ENCODE peak calls at places on chromosomes 3 and 15, in nine cellular contexts. A is adipocyte; I is neural progenitor cell; F is mesendoderm; E is heart right ventricle; X is natural killer cell treated with Interleukin-12 subunit alpha and Interleukin-12 subunit beta and Interleukin-15 and Interleukin-18, amount 100 ng/mL, for 72 hours; N is activated naive CD8-positive, alpha-beta T cell treated with anti-CD3 and anti-CD28 coated beads, Interleukin-2, amount 50 U/mL, for 24 hours; G is GM12892; V is activated gamma-delta T cell. P is an unnamed sample.

GRCh38 chr3:152353578-152353977 is 84.8 kb downstream of the MBNL1 start:
- DNase-seq in A (no peak), I (no peak), F (no peak), E (no peak), X (no peak), N (no peak), G (no peak), V (no peak), P (no peak)

GRCh38 chr3:98525494-98525893 is 2.8 kb upstream of the CLDND1 start:
- DNase-seq in A (no peak), I (no peak), F (no peak), E (no peak), X (no peak), N (no peak), G (no peak), V (no peak), P (no peak)

GRCh38 chr15:36914466-36914865 is 185.9 kb downstream of the MEIS2 start:
- DNase-seq in A (no peak), I (no peak), F (no peak), E (no peak), X (no peak), N (no peak), G (no peak), V (no peak), P (no peak)

GRCh38 chr3:141457624-141458236 is 29.1 kb upstream of the RASA2 start:
- DNase-seq in A (no peak), I (no peak), F (no peak), E (no peak), X (no peak), N (no peak), G (no peak), V (no peak), P (no peak)

GRCh38 chr15:59296181-59296617 is 76.5 kb downstream of the MYO1E start:
- DNase-seq in A (peak), I (no peak), F (no peak), E (no peak), X (no peak), N (no peak), G (no peak), V (no peak), P (no peak)

GRCh38 chr15:94229591-94230365 is 1.6 kb upstream of the MCTP2 start:
- DNase-seq in A (no peak), I (no peak), F (no peak), E (no peak), X (peak), N (peak), G (no peak), V (no peak), P (no peak)

GRCh38 chr15:31235298-31236183 is 91.1 kb upstream of the KLF13 start:
- DNase-seq in A (peak), I (no peak), F (no peak), E (peak), X (no peak), N (no peak), G (no peak), V (no peak), P (no peak)

GRCh38 chr15:29136815-29137214 is 132.8 kb downstream of the NSMCE3 start:
- DNase-seq in A (no peak), I (no peak), F (no peak), E (no peak), X (no peak), N (no peak), G (no peak), V (no peak), P (no peak)

GRCh38 chr3:21163961-21164360 is 587.0 kb downstream of the ZNF385D start:
- DNase-seq in A (no peak), I (no peak), F (no peak), E (no peak), X (no peak), N (no peak), G (no peak), V (no peak), P (no peak)

GRCh38 chr3:156507285-156507684 is 47.6 kb downstream of the SSR3 start:
- DNase-seq in A (no peak), I (no peak), F (no peak), E (no peak), X (no peak), N (no peak), G (no peak), V (no peak), P (no peak)

GRCh38 chr3:185362850-185363661 is at the start of gene MAP3K13:
- DNase-seq in A (peak), I (peak), F (peak), E (peak), X (peak), N (peak), G (peak), V (no peak), P (peak)

GRCh38 chr3:129398803-129399144 is 29.7 kb downstream of the EFCAB12 start:
- DNase-seq in A (peak), I (peak), F (peak), E (no peak), X (no peak), N (peak), G (no peak), V (no peak), P (no peak)

GRCh38 chr3:138914870-138915502 is 32.0 kb downstream of the FOXL2 start:
- DNase-seq in A (no peak), I (no peak), F (peak), E (no peak), X (no peak), N (no peak), G (no peak), V (no peak), P (no peak)

GRCh38 chr3:142285057-142285666 is 59.8 kb upstream of the GK5 start:
- DNase-seq in A (no peak), I (no peak), F (peak), E (no peak), X (no peak), N (no peak), G (no peak), V (no peak), P (no peak)